ENCODE peak calls at places on chromosomes 11 and 22, in six cellular contexts. B is activated T-cell treated with anti-CD3 and anti-CD28 coated beads for 1 hour; I is left ventricle myocardium inferior; F is MV-4-11; M is activated CD4-positive, alpha-beta T cell treated with anti-CD3 and anti-CD28 coated beads for 36 hours; C is GM20000. N is an unnamed sample.
A peak's percentile ranks its signal among the peaks of the same experiment; 100 is the strongest.

GRCh38 chr11:8032122-8032521 is 45.0 kb downstream of the EIF3F start:
- DNase-seq in B (no peak), I (no peak), F (no peak), M (no peak), C (no peak), N (no peak)

GRCh38 chr11:128482092-128482491 is 105.3 kb downstream of the ETS1 start:
- DNase-seq in B (no peak), I (no peak), F (no peak), M (no peak), C (no peak), N (no peak)

GRCh38 chr11:59273008-59273841 is 60.5 kb upstream of the MPEG1 start:
- DNase-seq in B (no peak), I (no peak), F (peak; percentile 98), M (no peak), C (peak; percentile 53), N (no peak)

GRCh38 chr11:99494065-99494464 is 473.3 kb downstream of the CNTN5 start:
- DNase-seq in B (no peak), I (no peak), F (no peak), M (no peak), C (no peak), N (no peak)

GRCh38 chr11:78332174-78332866 is 85.3 kb downstream of the GAB2 start:
- DNase-seq in B (no peak), I (no peak), F (peak; percentile 31), M (peak; percentile 29), C (no peak), N (no peak)

GRCh38 chr11:90594658-90595057 is 371.8 kb upstream of the CHORDC1 start:
- DNase-seq in B (no peak), I (no peak), F (no peak), M (no peak), C (no peak), N (no peak)

GRCh38 chr11:93330446-93330984 is at the start of gene DEUP1:
- DNase-seq in B (no peak), I (peak; percentile 38), F (no peak), M (peak; percentile 65), C (peak; percentile 33), N (peak; percentile 56)

GRCh38 chr22:32308934-32309333 is 48.7 kb upstream of the RFPL3 start:
- DNase-seq in B (no peak), I (no peak), F (no peak), M (no peak), C (no peak), N (no peak)

GRCh38 chr11:64164392-64165312 is 1.3 kb downstream of the MACROD1 start:
- DNase-seq in B (no peak), I (peak; percentile 65), F (no peak), M (no peak), C (no peak), N (peak; percentile 52)

GRCh38 chr11:127926721-127927120 is 660.6 kb downstream of the ETS1 start:
- DNase-seq in B (no peak), I (no peak), F (no peak), M (no peak), C (no peak), N (no peak)

GRCh38 chr11:95282337-95282751 is 51.3 kb upstream of the SESN3 start:
- DNase-seq in B (no peak), I (no peak), F (peak; percentile 88), M (no peak), C (no peak), N (no peak)

GRCh38 chr11:46693597-46694012 is 6.8 kb downstream of the ARHGAP1 start:
- DNase-seq in B (no peak), I (no peak), F (no peak), M (no peak), C (no peak), N (no peak)

GRCh38 chr22:20641198-20641892 is 132.6 kb upstream of the SERPIND1 start:
- DNase-seq in B (no peak), I (no peak), F (no peak), M (no peak), C (no peak), N (no peak)

GRCh38 chr11:75597636-75598035 is 35.6 kb downstream of the SERPINH1 start:
- DNase-seq in B (no peak), I (no peak), F (peak; percentile 32), M (peak; percentile 21), C (peak; percentile 62), N (no peak)

GRCh38 chr22:31846161-31847115 is 92.6 kb downstream of the DEPDC5 start:
- DNase-seq in B (no peak), I (no peak), F (peak; percentile 83), M (peak; percentile 32), C (peak; percentile 34), N (no peak)

GRCh38 chr22:27317156-27317555 is 484.4 kb downstream of the MN1 start:
- DNase-seq in B (no peak), I (no peak), F (no peak), M (no peak), C (no peak), N (no peak)

GRCh38 chr11:68118753-68119448 is 2.3 kb downstream of the CHKA start:
- DNase-seq in B (no peak), I (no peak), F (peak; percentile 99), M (no peak), C (peak; percentile 73), N (no peak)

GRCh38 chr11:8290122-8290810 is 26.6 kb upstream of the LMO1 start:
- DNase-seq in B (no peak), I (no peak), F (no peak), M (no peak), C (no peak), N (no peak)

GRCh38 chr11:75447415-75447814 is 14.4 kb upstream of the KLHL35 start:
- DNase-seq in B (no peak), I (no peak), F (peak; percentile 5), M (no peak), C (no peak), N (no peak)

GRCh38 chr22:36017661-36018091 is 10.9 kb downstream of the RBFOX2 start:
- DNase-seq in B (no peak), I (no peak), F (no peak), M (no peak), C (peak; percentile 20), N (no peak)

GRCh38 chr22:20224917-20225692 is 43.0 kb downstream of the RTN4R start:
- DNase-seq in B (no peak), I (no peak), F (no peak), M (no peak), C (no peak), N (no peak)

GRCh38 chr22:39362932-39363331 is 13.1 kb downstream of the SYNGR1 start:
- DNase-seq in B (no peak), I (no peak), F (no peak), M (no peak), C (no peak), N (no peak)

GRCh38 chr11:43644626-43645299 is 35.8 kb upstream of the HSD17B12 start:
- DNase-seq in B (no peak), I (no peak), F (no peak), M (no peak), C (peak; percentile 6), N (no peak)

GRCh38 chr11:59756496-59756840 is 1.3 kb downstream of the STX3 start:
- DNase-seq in B (no peak), I (no peak), F (no peak), M (no peak), C (no peak), N (no peak)

GRCh38 chr11:93652161-93652597 is 9.3 kb upstream of the CEP295 start:
- DNase-seq in B (peak; percentile 11), I (no peak), F (peak; percentile 16), M (peak; percentile 22), C (peak; percentile 18), N (no peak)

GRCh38 chr11:121716060-121716459 is 263.3 kb upstream of the SORL1-AS1 start:
- DNase-seq in B (no peak), I (no peak), F (no peak), M (no peak), C (no peak), N (no peak)

GRCh38 chr22:27517361-27517760 is 284.2 kb downstream of the MN1 start:
- DNase-seq in B (no peak), I (no peak), F (no peak), M (no peak), C (no peak), N (no peak)

GRCh38 chr11:100777118-100777517 is 90.0 kb downstream of the ARHGAP42 start:
- DNase-seq in B (no peak), I (no peak), F (no peak), M (no peak), C (no peak), N (no peak)

GRCh38 chr11:120132645-120133185 is 5.2 kb downstream of the TRIM29 start:
- DNase-seq in B (no peak), I (no peak), F (no peak), M (no peak), C (no peak), N (peak; percentile 1)

GRCh38 chr22:49350441-49351121 is 477.1 kb downstream of the BRD1 start:
- DNase-seq in B (no peak), I (no peak), F (no peak), M (no peak), C (no peak), N (no peak)

GRCh38 chr11:69787906-69788305 is 12.8 kb upstream of the FGF4 start:
- DNase-seq in B (no peak), I (no peak), F (no peak), M (no peak), C (no peak), N (no peak)

GRCh38 chr22:30044369-30044768 is 35.9 kb upstream of the HORMAD2 start:
- DNase-seq in B (no peak), I (no peak), F (no peak), M (peak; percentile 13), C (no peak), N (no peak)

N was measured in ovary.